ENCODE peak calls at places on chromosomes 12 and 14, in four cellular contexts. Y, B, I and S are unnamed samples.

GRCh38 chr14:45252356-45253069 is 489 bp downstream of the MIS18BP1 start:
- DNase-seq in B (no peak), Y (peak; percentile 39), I (peak; percentile 36), S (no peak)

GRCh38 chr12:116551952-116552749 is 7.0 kb upstream of the MAP1LC3B2 start:
- DNase-seq in I (no peak), B (no peak), Y (peak; percentile 60), S (no peak)

GRCh38 chr14:89056394-89056793 is 231.9 kb downstream of the TTC8 start:
- DNase-seq in I (no peak), B (no peak), Y (no peak), S (no peak)

GRCh38 chr14:57319636-57320035 is 50.9 kb downstream of the AP5M1 start:
- DNase-seq in Y (no peak), B (no peak), I (no peak), S (no peak)

GRCh38 chr14:106844608-106845285 is 1318.4 kb downstream of the TMEM121 start:
- DNase-seq in B (no peak), I (peak; percentile 86), Y (no peak), S (peak; percentile 53)

GRCh38 chr12:47773062-47773857 is at the start of gene SLC48A1:
- DNase-seq in I (peak; percentile 75), B (peak; percentile 83), Y (peak; percentile 84), S (peak; percentile 85)

GRCh38 chr14:39055786-39056474 is 47.1 kb downstream of the SEC23A start:
- DNase-seq in I (no peak), B (no peak), Y (peak; percentile 22), S (no peak)

GRCh38 chr14:103057028-103057371 is 349 bp downstream of the CDC42BPB start:
- DNase-seq in I (no peak), Y (peak; percentile 27), B (no peak), S (no peak)

GRCh38 chr14:75418779-75419768 is 8.7 kb upstream of the JDP2 start:
- DNase-seq in I (peak; percentile 43), Y (peak; percentile 85), B (no peak), S (peak; percentile 24)

GRCh38 chr14:90620540-90621204 is 195.6 kb downstream of the TTC7B start:
- DNase-seq in I (no peak), B (no peak), Y (no peak), S (no peak)

GRCh38 chr12:121767525-121768016 is 25.9 kb downstream of the RHOF start:
- DNase-seq in Y (no peak), B (no peak), I (no peak), S (no peak)

GRCh38 chr14:22502551-22502950 is 86.5 kb downstream of the DAD1 start:
- DNase-seq in I (no peak), Y (no peak), B (no peak), S (no peak)

GRCh38 chr14:51604078-51604477 is 47.6 kb upstream of the FRMD6 start:
- DNase-seq in Y (no peak), B (no peak), I (no peak), S (no peak)

GRCh38 chr12:94033767-94034166 is 114.6 kb upstream of the PLXNC1 start:
- DNase-seq in I (no peak), Y (no peak), B (no peak), S (no peak)

GRCh38 chr12:75825686-75826085 is 205.9 kb downstream of the PHLDA1 start:
- DNase-seq in B (no peak), I (no peak), Y (no peak), S (no peak)

GRCh38 chr12:104825408-104825807 is 132.7 kb downstream of the SLC41A2 start:
- DNase-seq in B (no peak), Y (peak; percentile 69), I (no peak), S (no peak)

GRCh38 chr12:43277630-43278267 is 274.3 kb downstream of the ADAMTS20 start:
- DNase-seq in I (no peak), Y (no peak), B (no peak), S (no peak)

GRCh38 chr12:111443586-111443985 is 37.9 kb downstream of the SH2B3 start:
- DNase-seq in Y (no peak), B (no peak), I (peak; percentile 18), S (no peak)

GRCh38 chr14:54098536-54098935 is 141.9 kb upstream of the BMP4 start:
- DNase-seq in I (no peak), B (no peak), Y (no peak), S (no peak)

GRCh38 chr12:42609605-42610004 is 20.1 kb upstream of the PRICKLE1 start:
- DNase-seq in I (no peak), B (no peak), Y (no peak), S (no peak)

GRCh38 chr14:99374964-99375363 is 103.0 kb upstream of the BCL11B start:
- DNase-seq in Y (no peak), B (no peak), I (no peak), S (no peak)

GRCh38 chr14:45728448-45729225 is 475.6 kb upstream of the MIS18BP1 start:
- DNase-seq in I (no peak), B (no peak), Y (no peak), S (no peak)

GRCh38 chr12:110253176-110253575 is 27.9 kb upstream of the ATP2A2 start:
- DNase-seq in B (peak; percentile 15), I (no peak), Y (peak; percentile 60), S (no peak)

GRCh38 chr12:13100882-13101769 is 2.3 kb downstream of the GSG1 start:
- DNase-seq in I (peak; percentile 91), Y (peak; percentile 65), B (peak; percentile 90), S (peak; percentile 73)

GRCh38 chr14:90897022-90897421 is 80.8 kb upstream of the TTC7B start:
- DNase-seq in Y (no peak), B (no peak), I (no peak), S (no peak)

GRCh38 chr12:10448236-10448635 is 4.9 kb downstream of the KLRC1 start:
- DNase-seq in Y (no peak), B (no peak), I (no peak), S (no peak)

GRCh38 chr14:30270200-30271161 is 288.5 kb upstream of the G2E3 start:
- DNase-seq in B (peak; percentile 67), Y (peak; percentile 79), I (peak; percentile 28), S (peak; percentile 80)
- H3K4me3 ChIP-seq in B (no peak overlapping the region), Y (peak overlapping the region; percentile 16), I (no peak overlapping the region), S (no peak overlapping the region)

DNA sequence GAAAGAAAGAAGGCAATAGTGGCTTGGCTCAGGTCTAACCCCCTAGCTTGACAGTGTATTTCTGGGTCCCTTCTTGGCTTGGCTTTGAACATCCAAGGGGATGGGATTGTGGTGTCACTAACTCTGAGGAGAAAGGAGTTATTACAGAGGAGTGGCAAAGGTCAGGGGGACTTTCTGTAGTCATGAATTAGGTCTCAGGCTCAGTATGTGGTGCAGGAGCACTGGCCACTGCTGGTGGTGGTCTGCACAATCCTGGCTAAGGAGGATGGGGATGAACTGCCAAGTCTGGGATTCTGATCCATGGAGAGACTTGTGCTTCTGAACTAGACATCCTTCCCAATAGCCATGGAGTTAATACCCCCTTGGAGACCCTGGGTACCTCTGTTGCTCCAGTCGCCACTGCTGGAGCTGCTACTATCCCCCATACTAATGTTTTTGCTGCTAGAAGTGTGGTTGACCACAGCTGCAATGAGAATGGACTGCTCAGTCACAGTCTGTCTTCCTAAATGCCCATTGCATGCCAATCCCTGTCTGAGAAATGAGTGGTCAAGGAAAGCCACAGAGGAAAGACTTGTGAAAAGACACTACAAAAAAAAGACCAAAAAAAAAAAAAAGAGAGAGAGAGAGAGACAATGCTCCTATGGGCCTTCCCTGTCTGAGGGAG is 32.5 kb downstream of the KRT76 start:
- DNase-seq in B (no peak), I (no peak), Y (no peak), S (no peak)
- H3K27me3 ChIP-seq in B (peaks cover 44% of the 10 kb centered on the region), I (no peaks in the 10 kb centered on the region), Y (peaks cover 24% of the 10 kb centered on the region), S (peaks cover 12% of the 10 kb centered on the region)

GRCh38 chr12:32490801-32491200 is 91.4 kb downstream of the FGD4 start:
- DNase-seq in I (no peak), Y (no peak), B (no peak), S (no peak)

GRCh38 chr12:32496946-32497345 is 97.6 kb downstream of the FGD4 start:
- DNase-seq in Y (no peak), B (no peak), I (no peak), S (no peak)

GRCh38 chr12:32494676-32495075 is 95.3 kb downstream of the FGD4 start:
- DNase-seq in Y (no peak), B (no peak), I (no peak), S (no peak)

GRCh38 chr12:32489070-32489469 is 89.7 kb downstream of the FGD4 start:
- DNase-seq in Y (no peak), B (no peak), I (no peak), S (no peak)

DNA sequence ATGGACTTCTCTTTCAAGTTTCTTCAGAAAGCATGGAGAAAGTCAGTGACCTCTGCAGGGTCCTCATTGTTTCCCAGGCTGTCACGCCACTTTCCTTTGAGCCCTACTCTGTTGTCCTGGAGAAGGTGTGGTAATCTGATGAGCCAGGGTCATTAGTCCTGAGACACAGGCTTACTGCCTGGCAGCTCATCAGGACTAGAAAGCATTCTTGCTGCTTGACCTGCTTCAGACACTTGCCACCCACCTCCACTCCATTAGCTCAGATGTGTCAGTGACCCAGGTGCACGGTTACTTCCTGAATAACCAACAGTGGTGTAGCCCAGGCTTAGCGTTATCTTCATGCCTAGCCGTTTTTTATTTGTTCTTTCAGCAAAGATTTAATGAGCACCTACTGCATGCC is 93.9 kb downstream of the FGD4 start:
- DNase-seq in Y (no peak), B (no peak), I (no peak), S (no peak)
- H3K4me3 ChIP-seq in Y (no peak overlapping the region), B (no peak overlapping the region), I (no peak overlapping the region), S (no peak overlapping the region)

DNA sequence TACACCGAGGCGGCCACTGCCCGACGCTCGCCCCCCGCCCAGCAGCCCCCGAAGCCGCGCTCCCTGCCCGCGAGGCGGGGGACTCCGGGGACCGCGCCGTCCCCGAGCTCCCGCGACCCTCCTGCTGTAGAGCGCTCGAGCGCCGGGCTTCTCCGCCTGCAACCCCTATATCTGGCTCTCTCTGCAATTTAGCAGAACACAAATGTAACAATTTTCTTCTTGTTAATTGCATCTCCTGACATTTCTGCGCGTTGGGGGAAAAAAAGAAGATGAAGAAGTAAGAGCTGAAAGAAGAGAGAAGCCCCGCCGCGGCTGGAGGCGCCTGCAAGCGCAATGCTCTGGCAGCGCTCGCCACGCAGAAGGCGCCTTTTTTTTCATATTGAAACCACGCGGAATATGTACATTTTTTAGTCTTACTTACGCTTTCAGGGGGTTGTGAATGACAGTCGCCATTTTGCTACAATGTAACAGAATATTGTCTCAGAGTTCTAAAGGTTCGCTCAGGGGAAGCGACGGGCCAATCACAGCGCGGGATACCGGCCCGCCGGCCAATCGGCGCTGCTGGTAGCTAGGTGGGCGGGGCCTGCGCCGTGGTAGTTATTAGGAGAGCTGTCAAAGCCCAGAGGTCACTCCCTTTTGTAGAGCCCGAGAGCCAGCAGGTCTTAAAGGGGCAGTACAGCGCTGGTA is at the start of gene DPF3:
- DNase-seq in I (peak; percentile 99), Y (peak; percentile 95), B (peak; percentile 92), S (peak; percentile 99)
- H3K27me3 ChIP-seq in I (no peaks in the 10 kb centered on the region), Y (peaks cover 9% of the 10 kb centered on the region), B (no peaks in the 10 kb centered on the region), S (no peaks in the 10 kb centered on the region)

DNA sequence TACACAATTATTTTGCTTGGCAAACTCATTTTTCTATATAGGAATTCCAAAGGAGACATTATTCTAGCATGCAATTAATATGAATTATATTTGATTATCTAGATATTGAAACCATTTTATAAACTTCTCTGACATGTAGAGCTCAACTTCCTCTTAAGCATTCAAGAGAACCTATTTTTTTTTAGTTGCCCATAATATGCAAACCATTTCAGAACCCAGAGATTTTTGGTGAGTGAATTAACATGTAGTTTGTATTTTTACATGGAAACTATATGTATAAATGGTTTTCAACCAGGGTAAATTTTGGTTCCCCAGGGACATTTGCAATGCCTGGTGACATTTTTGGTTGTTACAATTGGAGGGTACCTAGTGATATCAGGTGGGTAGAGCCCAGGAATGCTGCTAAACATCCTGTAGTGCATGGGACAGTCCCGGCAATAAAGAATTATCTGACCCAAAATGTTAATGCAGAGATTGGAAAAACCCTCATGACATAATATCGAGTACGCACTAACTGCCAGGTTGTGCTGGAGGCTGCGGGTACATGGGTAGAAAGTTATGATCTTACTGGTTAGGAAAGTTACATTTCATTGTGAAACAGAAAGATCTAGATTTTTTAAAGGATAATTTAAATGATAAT is 338.9 kb upstream of the GARIN2 start:
- DNase-seq in B (no peak), Y (no peak), I (no peak), S (no peak)
- H3K4me3 ChIP-seq in B (no peak overlapping the region), Y (no peak overlapping the region), I (no peak overlapping the region), S (no peak overlapping the region)